ENCODE peak calls at places on chromosomes 12 and 14, in ten cellular contexts. One of them, this sample, is unnamed.

GRCh38 chr12:22850185-22850584 is 225.2 kb downstream of the ETNK1 start:
- DNase-seq in activated naive CD4-positive, alpha-beta T cell treated with anti-CD3 and anti-CD28 coated beads, Interleukin-2, amount 50 U/mL, for 16 hours: no peak
- DNase-seq in NCI-H524: no peak
- DNase-seq in HFFc6: no peak
- DNase-seq in dorsolateral prefrontal cortex: no peak
- DNase-seq in stimulated activated effector memory CD8-positive, alpha-beta T cell treated with anti-CD3 and anti-CD28 coated beads, Interleukin-12 subunit alpha, Interleukin-12 subunit beta, amount 100 ng/mL, for 72 hours: no peak
- DNase-seq in NCI-H774: no peak
- DNase-seq in neural crest cell: no peak
- DNase-seq in AG09319: no peak
- DNase-seq in NCI-H1417 treated with DMSO at 0.1 percent for 48 hours: no peak
- DNase-seq in this sample: no peak

GRCh38 chr14:105844810-105845724 is 318.7 kb downstream of the TMEM121 start:
- DNase-seq in activated naive CD4-positive, alpha-beta T cell treated with anti-CD3 and anti-CD28 coated beads, Interleukin-2, amount 50 U/mL, for 16 hours: no peak
- DNase-seq in NCI-H524: no peak
- DNase-seq in HFFc6: no peak
- DNase-seq in dorsolateral prefrontal cortex: no peak
- DNase-seq in stimulated activated effector memory CD8-positive, alpha-beta T cell treated with anti-CD3 and anti-CD28 coated beads, Interleukin-12 subunit alpha, Interleukin-12 subunit beta, amount 100 ng/mL, for 72 hours: no peak
- DNase-seq in NCI-H774: no peak
- DNase-seq in neural crest cell: no peak
- DNase-seq in AG09319: no peak
- DNase-seq in NCI-H1417 treated with DMSO at 0.1 percent for 48 hours: no peak
- DNase-seq in this sample: no peak

GRCh38 chr12:89352242-89352491 is 134 bp downstream of the DUSP6 start:
- DNase-seq in activated naive CD4-positive, alpha-beta T cell treated with anti-CD3 and anti-CD28 coated beads, Interleukin-2, amount 50 U/mL, for 16 hours: no peak
- DNase-seq in NCI-H524: no peak
- DNase-seq in HFFc6: no peak
- DNase-seq in dorsolateral prefrontal cortex: no peak
- DNase-seq in stimulated activated effector memory CD8-positive, alpha-beta T cell treated with anti-CD3 and anti-CD28 coated beads, Interleukin-12 subunit alpha, Interleukin-12 subunit beta, amount 100 ng/mL, for 72 hours: no peak
- DNase-seq in NCI-H774: peak; percentile 82
- DNase-seq in neural crest cell: no peak
- DNase-seq in AG09319: no peak
- DNase-seq in NCI-H1417 treated with DMSO at 0.1 percent for 48 hours: no peak
- DNase-seq in this sample: no peak

GRCh38 chr14:23538785-23539184 is 12.8 kb downstream of the ZFHX2 start:
- DNase-seq in activated naive CD4-positive, alpha-beta T cell treated with anti-CD3 and anti-CD28 coated beads, Interleukin-2, amount 50 U/mL, for 16 hours: no peak
- DNase-seq in NCI-H524: no peak
- DNase-seq in HFFc6: no peak
- DNase-seq in dorsolateral prefrontal cortex: peak; percentile 76
- DNase-seq in stimulated activated effector memory CD8-positive, alpha-beta T cell treated with anti-CD3 and anti-CD28 coated beads, Interleukin-12 subunit alpha, Interleukin-12 subunit beta, amount 100 ng/mL, for 72 hours: no peak
- DNase-seq in NCI-H774: no peak
- DNase-seq in neural crest cell: no peak
- DNase-seq in AG09319: no peak
- DNase-seq in NCI-H1417 treated with DMSO at 0.1 percent for 48 hours: no peak
- DNase-seq in this sample: no peak

GRCh38 chr12:110733089-110733715 is 9.5 kb downstream of the PPP1CC start:
- DNase-seq in activated naive CD4-positive, alpha-beta T cell treated with anti-CD3 and anti-CD28 coated beads, Interleukin-2, amount 50 U/mL, for 16 hours: no peak
- DNase-seq in NCI-H524: no peak
- DNase-seq in HFFc6: peak; percentile 64
- DNase-seq in dorsolateral prefrontal cortex: no peak
- DNase-seq in stimulated activated effector memory CD8-positive, alpha-beta T cell treated with anti-CD3 and anti-CD28 coated beads, Interleukin-12 subunit alpha, Interleukin-12 subunit beta, amount 100 ng/mL, for 72 hours: no peak
- DNase-seq in NCI-H774: no peak
- DNase-seq in neural crest cell: no peak
- DNase-seq in AG09319: peak; percentile 49
- DNase-seq in NCI-H1417 treated with DMSO at 0.1 percent for 48 hours: no peak
- DNase-seq in this sample: no peak

GRCh38 chr14:82710257-82710841 is 1176.7 kb upstream of the SEL1L start:
- DNase-seq in activated naive CD4-positive, alpha-beta T cell treated with anti-CD3 and anti-CD28 coated beads, Interleukin-2, amount 50 U/mL, for 16 hours: no peak
- DNase-seq in NCI-H524: peak; percentile 60
- DNase-seq in HFFc6: peak; percentile 30
- DNase-seq in dorsolateral prefrontal cortex: no peak
- DNase-seq in stimulated activated effector memory CD8-positive, alpha-beta T cell treated with anti-CD3 and anti-CD28 coated beads, Interleukin-12 subunit alpha, Interleukin-12 subunit beta, amount 100 ng/mL, for 72 hours: no peak
- DNase-seq in NCI-H774: no peak
- DNase-seq in neural crest cell: peak; percentile 60
- DNase-seq in AG09319: peak; percentile 20
- DNase-seq in NCI-H1417 treated with DMSO at 0.1 percent for 48 hours: peak; percentile 13
- DNase-seq in this sample: peak; percentile 52

GRCh38 chr12:12562016-12562483 is 613 bp downstream of the DUSP16 start:
- DNase-seq in activated naive CD4-positive, alpha-beta T cell treated with anti-CD3 and anti-CD28 coated beads, Interleukin-2, amount 50 U/mL, for 16 hours: peak; percentile 41
- DNase-seq in NCI-H524: no peak
- DNase-seq in HFFc6: no peak
- DNase-seq in dorsolateral prefrontal cortex: peak; percentile 47
- DNase-seq in stimulated activated effector memory CD8-positive, alpha-beta T cell treated with anti-CD3 and anti-CD28 coated beads, Interleukin-12 subunit alpha, Interleukin-12 subunit beta, amount 100 ng/mL, for 72 hours: peak; percentile 13
- DNase-seq in NCI-H774: peak; percentile 32
- DNase-seq in neural crest cell: peak; percentile 25
- DNase-seq in AG09319: no peak
- DNase-seq in NCI-H1417 treated with DMSO at 0.1 percent for 48 hours: no peak
- DNase-seq in this sample: no peak

GRCh38 chr12:108447168-108447840 is 67.8 kb upstream of the FICD start:
- DNase-seq in activated naive CD4-positive, alpha-beta T cell treated with anti-CD3 and anti-CD28 coated beads, Interleukin-2, amount 50 U/mL, for 16 hours: no peak
- DNase-seq in NCI-H524: no peak
- DNase-seq in HFFc6: no peak
- DNase-seq in dorsolateral prefrontal cortex: no peak
- DNase-seq in stimulated activated effector memory CD8-positive, alpha-beta T cell treated with anti-CD3 and anti-CD28 coated beads, Interleukin-12 subunit alpha, Interleukin-12 subunit beta, amount 100 ng/mL, for 72 hours: no peak
- DNase-seq in NCI-H774: no peak
- DNase-seq in neural crest cell: no peak
- DNase-seq in AG09319: no peak
- DNase-seq in NCI-H1417 treated with DMSO at 0.1 percent for 48 hours: no peak
- DNase-seq in this sample: no peak

GRCh38 chr14:77259025-77259715 is 11.8 kb downstream of the NGB start:
- DNase-seq in activated naive CD4-positive, alpha-beta T cell treated with anti-CD3 and anti-CD28 coated beads, Interleukin-2, amount 50 U/mL, for 16 hours: no peak
- DNase-seq in NCI-H524: no peak
- DNase-seq in HFFc6: no peak
- DNase-seq in dorsolateral prefrontal cortex: no peak
- DNase-seq in stimulated activated effector memory CD8-positive, alpha-beta T cell treated with anti-CD3 and anti-CD28 coated beads, Interleukin-12 subunit alpha, Interleukin-12 subunit beta, amount 100 ng/mL, for 72 hours: no peak
- DNase-seq in NCI-H774: no peak
- DNase-seq in neural crest cell: no peak
- DNase-seq in AG09319: no peak
- DNase-seq in NCI-H1417 treated with DMSO at 0.1 percent for 48 hours: no peak
- DNase-seq in this sample: no peak

GRCh38 chr14:47872588-47872987 is 197.2 kb upstream of the MDGA2 start:
- DNase-seq in activated naive CD4-positive, alpha-beta T cell treated with anti-CD3 and anti-CD28 coated beads, Interleukin-2, amount 50 U/mL, for 16 hours: no peak
- DNase-seq in NCI-H524: no peak
- DNase-seq in HFFc6: no peak
- DNase-seq in dorsolateral prefrontal cortex: no peak
- DNase-seq in stimulated activated effector memory CD8-positive, alpha-beta T cell treated with anti-CD3 and anti-CD28 coated beads, Interleukin-12 subunit alpha, Interleukin-12 subunit beta, amount 100 ng/mL, for 72 hours: no peak
- DNase-seq in NCI-H774: no peak
- DNase-seq in neural crest cell: no peak
- DNase-seq in AG09319: no peak
- DNase-seq in NCI-H1417 treated with DMSO at 0.1 percent for 48 hours: no peak
- DNase-seq in this sample: no peak

GRCh38 chr12:100371146-100371545 is 14.3 kb downstream of the SLC17A8 start:
- DNase-seq in activated naive CD4-positive, alpha-beta T cell treated with anti-CD3 and anti-CD28 coated beads, Interleukin-2, amount 50 U/mL, for 16 hours: no peak
- DNase-seq in NCI-H524: no peak
- DNase-seq in HFFc6: no peak
- DNase-seq in dorsolateral prefrontal cortex: no peak
- DNase-seq in stimulated activated effector memory CD8-positive, alpha-beta T cell treated with anti-CD3 and anti-CD28 coated beads, Interleukin-12 subunit alpha, Interleukin-12 subunit beta, amount 100 ng/mL, for 72 hours: no peak
- DNase-seq in NCI-H774: no peak
- DNase-seq in neural crest cell: no peak
- DNase-seq in AG09319: no peak
- DNase-seq in NCI-H1417 treated with DMSO at 0.1 percent for 48 hours: no peak
- DNase-seq in this sample: no peak

GRCh38 chr14:96016761-96017160 is 22.4 kb upstream of the C14orf132 start:
- DNase-seq in activated naive CD4-positive, alpha-beta T cell treated with anti-CD3 and anti-CD28 coated beads, Interleukin-2, amount 50 U/mL, for 16 hours: no peak
- DNase-seq in NCI-H524: no peak
- DNase-seq in HFFc6: peak; percentile 30
- DNase-seq in dorsolateral prefrontal cortex: no peak
- DNase-seq in stimulated activated effector memory CD8-positive, alpha-beta T cell treated with anti-CD3 and anti-CD28 coated beads, Interleukin-12 subunit alpha, Interleukin-12 subunit beta, amount 100 ng/mL, for 72 hours: no peak
- DNase-seq in NCI-H774: peak; percentile 53
- DNase-seq in neural crest cell: no peak
- DNase-seq in AG09319: no peak
- DNase-seq in NCI-H1417 treated with DMSO at 0.1 percent for 48 hours: peak; percentile 74
- DNase-seq in this sample: no peak

GRCh38 chr12:116247377-116247776 is 30.1 kb downstream of the MED13L start:
- DNase-seq in activated naive CD4-positive, alpha-beta T cell treated with anti-CD3 and anti-CD28 coated beads, Interleukin-2, amount 50 U/mL, for 16 hours: no peak
- DNase-seq in NCI-H524: no peak
- DNase-seq in HFFc6: peak; percentile 26
- DNase-seq in dorsolateral prefrontal cortex: no peak
- DNase-seq in stimulated activated effector memory CD8-positive, alpha-beta T cell treated with anti-CD3 and anti-CD28 coated beads, Interleukin-12 subunit alpha, Interleukin-12 subunit beta, amount 100 ng/mL, for 72 hours: no peak
- DNase-seq in NCI-H774: no peak
- DNase-seq in neural crest cell: no peak
- DNase-seq in AG09319: no peak
- DNase-seq in NCI-H1417 treated with DMSO at 0.1 percent for 48 hours: no peak
- DNase-seq in this sample: no peak